ENCODE peak calls at places on chromosomes 11 and 22, in eight cellular contexts. D is neural crest cell, U is foreskin keratinocyte, Y is AG09309, B is ovary, T is sigmoid colon, K is AG04450, X is astrocyte of the cerebellum. S is an unnamed sample.

GRCh38 chr11:61671527-61671926 is 8.7 kb upstream of the DAGLA start:
- DNase-seq in D (no peak), U (no peak), Y (no peak), B (no peak), T (no peak), K (no peak), X (no peak), S (no peak)

GRCh38 chr11:32729976-32730375 is 64.5 kb downstream of the CCDC73 start:
- DNase-seq in D (no peak), U (no peak), Y (no peak), B (no peak), T (no peak), K (no peak), X (peak; percentile 39), S (no peak)

GRCh38 chr11:44833221-44833620 is 106.5 kb downstream of the TSPAN18 start:
- DNase-seq in D (no peak), U (no peak), Y (no peak), B (no peak), T (no peak), K (no peak), X (no peak), S (no peak)

GRCh38 chr11:29184939-29185890 is 831.6 kb downstream of the KCNA4 start:
- DNase-seq in D (no peak), U (peak; percentile 58), Y (peak; percentile 89), B (no peak), T (no peak), K (peak; percentile 88), X (peak; percentile 92), S (no peak)

GRCh38 chr22:42304021-42304790 is 33.8 kb upstream of the TCF20 start:
- DNase-seq in D (no peak), U (no peak), Y (no peak), B (no peak), T (no peak), K (no peak), X (no peak), S (no peak)

GRCh38 chr11:86518211-86518610 is 143.5 kb downstream of the CCDC81 start:
- DNase-seq in D (no peak), U (no peak), Y (no peak), B (no peak), T (no peak), K (no peak), X (no peak), S (no peak)

GRCh38 chr11:76736773-76737495 is 46.2 kb upstream of the TSKU start:
- DNase-seq in D (no peak), U (no peak), Y (no peak), B (no peak), T (no peak), K (no peak), X (no peak), S (no peak)

GRCh38 chr22:46563381-46564083 is 26.1 kb upstream of the CELSR1 start:
- DNase-seq in D (peak; percentile 67), U (no peak), Y (no peak), B (peak; percentile 72), T (peak; percentile 81), K (no peak), X (no peak), S (peak; percentile 80)

GRCh38 chr11:69415411-69416122 is 65.9 kb upstream of the LINC01488 start:
- DNase-seq in D (no peak), U (no peak), Y (no peak), B (no peak), T (peak; percentile 46), K (no peak), X (no peak), S (no peak)

GRCh38 chr11:124043420-124043819 is 2.3 kb upstream of the OR10G7 start:
- DNase-seq in D (no peak), U (no peak), Y (no peak), B (no peak), T (no peak), K (no peak), X (no peak), S (no peak)

GRCh38 chr11:35005156-35005780 is 88.8 kb downstream of the PDHX start:
- DNase-seq in D (no peak), U (no peak), Y (no peak), B (no peak), T (no peak), K (no peak), X (no peak), S (no peak)

GRCh38 chr11:57321388-57321995 is 3.3 kb downstream of the TNKS1BP1 start:
- DNase-seq in D (no peak), U (no peak), Y (no peak), B (peak; percentile 69), T (peak; percentile 69), K (no peak), X (no peak), S (no peak)

GRCh38 chr11:250740-251299 is 14.0 kb downstream of the PSMD13 start:
- DNase-seq in D (peak; percentile 57), U (no peak), Y (no peak), B (no peak), T (peak; percentile 72), K (no peak), X (peak; percentile 18), S (no peak)

GRCh38 chr11:83119216-83119615 is 37.7 kb upstream of the PCF11 start:
- DNase-seq in D (no peak), U (no peak), Y (no peak), B (no peak), T (no peak), K (no peak), X (no peak), S (no peak)

GRCh38 chr11:68414457-68415221 is 45.9 kb upstream of the PPP6R3 start:
- DNase-seq in D (no peak), U (no peak), Y (no peak), B (peak; percentile 14), T (no peak), K (no peak), X (no peak), S (no peak)

GRCh38 chr11:65743928-65744698 is 23.5 kb upstream of the RNASEH2C start:
- DNase-seq in D (peak; percentile 8), U (no peak), Y (no peak), B (no peak), T (no peak), K (no peak), X (no peak), S (no peak)
- TF ChIP-seq CTCF in D (peak; percentile 50), U (peak; percentile 59), Y (peak; percentile 62), B (no peak), T (no peak), K (peak; percentile 7), X (peak; percentile 28), S (peak; percentile 17)

GRCh38 chr22:28711341-28711740 is 30.3 kb downstream of the CHEK2 start:
- DNase-seq in D (no peak), U (no peak), Y (no peak), B (no peak), T (no peak), K (no peak), X (no peak), S (no peak)

GRCh38 chr22:28714043-28714442 is 27.6 kb downstream of the CHEK2 start:
- DNase-seq in D (no peak), U (no peak), Y (no peak), B (no peak), T (no peak), K (no peak), X (no peak), S (no peak)

GRCh38 chr22:28710112-28710888 is 30.7 kb upstream of the TTC28 start:
- DNase-seq in D (no peak), U (peak; percentile 55), Y (peak; percentile 61), B (no peak), T (no peak), K (peak; percentile 82), X (peak; percentile 43), S (no peak)

GRCh38 chr22:28710889-28711285 is 30.7 kb downstream of the CHEK2 start:
- DNase-seq in D (no peak), U (no peak), Y (no peak), B (no peak), T (no peak), K (no peak), X (no peak), S (no peak)

GRCh38 chr22:28711820-28712777 is 29.5 kb downstream of the CHEK2 start:
- DNase-seq in D (no peak), U (peak; percentile 80), Y (peak; percentile 95), B (no peak), T (no peak), K (peak; percentile 89), X (peak; percentile 72), S (no peak)
- TF ChIP-seq CTCF in D (no peak), U (no peak), Y (peak; percentile 35), B (peak; percentile 22), T (no peak), K (peak; percentile 42), X (no peak), S (no peak)

GRCh38 chr11:116072776-116073175 is 568.6 kb upstream of the CADM1 start:
- DNase-seq in D (peak; percentile 46), U (no peak), Y (no peak), B (no peak), T (no peak), K (no peak), X (no peak), S (no peak)
- TF ChIP-seq CTCF in D (peak; percentile 42), U (no peak), Y (no peak), B (no peak), T (no peak), K (peak; percentile 9), X (peak; percentile 41), S (peak; percentile 54)

DNA sequence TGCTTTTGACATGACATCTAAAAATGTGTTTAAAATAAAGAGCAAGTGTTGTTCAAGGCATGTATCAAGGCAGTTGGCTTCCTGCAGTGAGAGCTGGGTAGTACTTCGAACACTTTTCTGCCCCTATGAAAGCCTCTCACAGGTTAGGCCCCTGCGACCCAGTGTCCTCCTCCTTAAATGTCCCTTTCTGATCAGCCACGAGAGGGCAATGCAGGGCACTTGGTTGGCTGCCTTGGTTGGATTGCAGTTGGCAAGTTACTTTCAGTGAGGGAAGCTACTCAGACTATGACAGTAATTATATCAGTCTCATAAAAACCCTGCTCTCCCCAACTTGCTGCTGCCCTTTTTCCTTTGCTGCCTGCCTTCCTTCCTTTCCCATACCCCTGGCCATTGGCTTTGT is 743.8 kb downstream of the NTM start:
- DNase-seq in D (peak; percentile 26), U (no peak), Y (no peak), B (no peak), T (no peak), K (no peak), X (no peak), S (no peak)
- TF ChIP-seq CTCF in D (peak; percentile 59), U (peak; percentile 61), Y (peak; percentile 41), B (no peak), T (peak; percentile 20), K (peak; percentile 37), X (peak; percentile 44), S (peak; percentile 49)

GRCh38 chr11:46694095-46694494 is 6.3 kb downstream of the ARHGAP1 start:
- DNase-seq in D (no peak), U (no peak), Y (no peak), B (no peak), T (no peak), K (no peak), X (no peak), S (no peak)

GRCh38 chr11:46693597-46694012 is 6.8 kb downstream of the ARHGAP1 start:
- DNase-seq in D (no peak), U (no peak), Y (peak; percentile 63), B (no peak), T (no peak), K (no peak), X (no peak), S (no peak)

GRCh38 chr11:46690702-46691101 is 9.7 kb downstream of the ARHGAP1 start:
- DNase-seq in D (no peak), U (no peak), Y (no peak), B (no peak), T (no peak), K (no peak), X (no peak), S (no peak)

GRCh38 chr11:46694607-46695006 is 5.8 kb downstream of the ARHGAP1 start:
- DNase-seq in D (no peak), U (no peak), Y (no peak), B (no peak), T (no peak), K (no peak), X (no peak), S (no peak)

GRCh38 chr11:46692450-46692849 is 8.0 kb downstream of the ARHGAP1 start:
- DNase-seq in D (no peak), U (no peak), Y (no peak), B (no peak), T (no peak), K (no peak), X (no peak), S (no peak)
- TF ChIP-seq CTCF in D (no peak), U (no peak), Y (no peak), B (no peak), T (no peak), K (no peak), X (no peak), S (no peak)